ENCODE peak calls at places on chromosomes 4 and X, in four cellular contexts. P is K562, O is IMR-90, A is GM12878. S is an unnamed sample.
A peak's percentile ranks its signal among the peaks of the same experiment; 100 is the strongest.

GRCh38 chrX:134115270-134115669 is 121.7 kb upstream of the CCDC160 start:
- DNase-seq in P (no peak), O (no peak), A (no peak), S (no peak)

GRCh38 chr4:31054295-31054694 is 334.1 kb downstream of the PCDH7 start:
- DNase-seq in P (no peak), O (no peak), A (no peak), S (no peak)

GRCh38 chr4:16745009-16745408 is 153.4 kb downstream of the LDB2 start:
- DNase-seq in P (no peak), O (peak; percentile 89), A (no peak), S (no peak)

GRCh38 chr4:162791321-162791720 is 375.4 kb downstream of the NAF1 start:
- DNase-seq in P (no peak), O (no peak), A (no peak), S (no peak)

GRCh38 chr4:53987761-53988171 is 76.6 kb downstream of the CHIC2 start:
- DNase-seq in P (no peak), O (peak; percentile 81), A (no peak), S (no peak)

GRCh38 chrX:49209434-49210251 is 9.7 kb upstream of the SYP start:
- DNase-seq in P (peak; percentile 48), O (no peak), A (no peak), S (no peak)

GRCh38 chr4:94419549-94419948 is 32.2 kb upstream of the PDLIM5 start:
- DNase-seq in P (no peak), O (no peak), A (no peak), S (no peak)

GRCh38 chr4:82645868-82646267 is 84.1 kb upstream of the TMEM150C start:
- DNase-seq in P (no peak), O (no peak), A (no peak), S (no peak)

GRCh38 chrX:27964432-27964831 is 16.8 kb downstream of the DCAF8L1 start:
- DNase-seq in P (no peak), O (no peak), A (no peak), S (no peak)

GRCh38 chrX:7515681-7516413 is 327.1 kb upstream of the VCX start:
- DNase-seq in P (no peak), O (no peak), A (no peak), S (no peak)

GRCh38 chr4:29734785-29735184 is 985.4 kb upstream of the PCDH7 start:
- DNase-seq in P (no peak), O (no peak), A (no peak), S (no peak)

GRCh38 chrX:72467171-72467570 is 105.5 kb downstream of the HDAC8 start:
- DNase-seq in P (no peak), O (no peak), A (no peak), S (no peak)

GRCh38 chr4:22485751-22486150 is 30.1 kb downstream of the ADGRA3 start:
- DNase-seq in P (no peak), O (peak; percentile 76), A (no peak), S (no peak)

GRCh38 chrX:39302838-39303237 is 501.6 kb downstream of the MID1IP1 start:
- DNase-seq in P (no peak), O (no peak), A (no peak), S (no peak)

DNA sequence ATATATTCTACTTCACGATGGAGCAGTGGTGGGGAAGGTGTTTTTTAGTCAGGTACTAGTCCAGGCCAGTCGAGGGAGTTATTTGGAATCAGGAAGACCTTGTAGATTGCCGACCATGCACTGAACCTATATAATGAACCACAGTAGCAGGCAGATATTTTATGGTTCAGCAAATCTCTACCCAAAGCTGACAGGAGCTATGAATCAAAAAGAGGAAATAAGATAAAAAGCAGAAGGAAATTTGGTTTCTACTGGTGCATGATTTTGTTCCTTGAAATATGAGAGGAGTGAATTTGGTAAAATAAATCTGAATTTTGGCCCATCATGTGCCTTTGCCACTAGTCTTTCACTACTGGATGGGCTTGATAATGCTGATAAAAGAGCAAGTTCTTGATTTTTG is 924.3 kb upstream of the DIAPH2 start:
- DNase-seq in P (no peak), O (no peak), A (no peak), S (no peak)
- TF ChIP-seq CHD1 in P (no peak), O (no peak), A (no peak), S (no peak)

GRCh38 chr4:165966833-165967232 is 93.8 kb downstream of the TLL1 start:
- DNase-seq in P (no peak), O (no peak), A (no peak), S (no peak)
- TF ChIP-seq CHD1 in P (no peak), O (no peak), A (no peak), S (no peak)

GRCh38 chr4:39609454-39609911 is 29.2 kb downstream of the SMIM14 start:
- DNase-seq in P (no peak), O (no peak), A (peak; percentile 96), S (no peak)
- TF ChIP-seq CHD1 in P (no peak), O (no peak), A (no peak), S (no peak)

GRCh38 chr4:181643466-181643865 is 599.7 kb upstream of the TENM3 start:
- DNase-seq in P (no peak), O (peak; percentile 9), A (no peak), S (no peak)

GRCh38 chr4:181645489-181645888 is 597.7 kb upstream of the TENM3 start:
- DNase-seq in P (no peak), O (no peak), A (no peak), S (no peak)

GRCh38 chr4:181650033-181650825 is 593.0 kb upstream of the TENM3 start:
- DNase-seq in P (no peak), O (no peak), A (no peak), S (no peak)

GRCh38 chr4:181647396-181648107 is 595.6 kb upstream of the TENM3 start:
- DNase-seq in P (no peak), O (peak; percentile 51), A (no peak), S (no peak)

DNA sequence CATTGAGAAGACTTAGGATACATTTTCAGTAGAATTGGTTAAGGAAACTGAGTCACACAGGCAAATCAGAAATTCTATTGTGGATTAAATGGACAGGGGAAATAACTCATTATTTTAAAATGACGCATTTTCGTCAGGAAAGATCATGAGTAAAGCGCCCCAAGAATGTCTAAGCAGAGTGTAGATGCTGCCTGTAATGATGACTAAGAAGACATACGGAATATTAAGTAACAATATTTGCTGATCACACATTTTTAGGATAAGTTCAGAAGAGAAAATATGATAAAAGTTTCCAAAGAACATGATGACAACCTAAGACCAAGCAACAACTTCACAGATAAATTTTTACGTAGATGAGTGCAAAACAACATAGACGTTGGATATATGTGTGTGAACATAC is 596.3 kb upstream of the TENM3 start:
- DNase-seq in P (no peak), O (peak; percentile 63), A (no peak), S (no peak)
- TF ChIP-seq CHD1 in P (no peak), O (no peak), A (no peak), S (no peak)

GRCh38 chr4:87270144-87270543 is 49.7 kb upstream of the KLHL8 start:
- DNase-seq in P (peak; percentile 16), O (peak; percentile 52), A (no peak), S (no peak)

GRCh38 chr4:87266986-87267385 is 46.6 kb upstream of the KLHL8 start:
- DNase-seq in P (no peak), O (no peak), A (no peak), S (no peak)

GRCh38 chr4:87270825-87271224 is 50.4 kb upstream of the KLHL8 start:
- DNase-seq in P (no peak), O (no peak), A (no peak), S (peak; percentile 55)

GRCh38 chr4:87262886-87263285 is 42.5 kb upstream of the KLHL8 start:
- DNase-seq in P (no peak), O (no peak), A (no peak), S (no peak)

DNA sequence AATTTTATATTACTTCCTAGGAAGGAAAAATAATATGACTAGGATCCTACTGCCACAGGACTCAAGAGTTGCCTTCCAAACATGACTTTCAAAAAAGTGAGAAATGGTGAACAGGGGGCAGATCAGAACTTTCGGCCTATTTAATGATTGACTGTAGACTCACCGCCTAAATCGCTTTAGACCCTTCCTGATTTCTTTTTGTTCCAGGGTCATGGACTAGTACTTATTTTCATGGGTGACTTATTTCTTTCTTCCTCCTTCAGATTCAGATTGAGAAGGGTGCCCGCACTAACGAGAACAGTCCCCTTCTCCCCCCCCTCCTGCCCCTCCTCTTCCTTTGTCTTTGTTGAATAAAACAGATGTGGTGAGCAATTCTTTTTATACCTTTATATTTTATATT is 48.0 kb upstream of the KLHL8 start:
- DNase-seq in P (no peak), O (no peak), A (no peak), S (no peak)
- TF ChIP-seq CHD1 in P (no peak), O (no peak), A (no peak), S (no peak)

DNA sequence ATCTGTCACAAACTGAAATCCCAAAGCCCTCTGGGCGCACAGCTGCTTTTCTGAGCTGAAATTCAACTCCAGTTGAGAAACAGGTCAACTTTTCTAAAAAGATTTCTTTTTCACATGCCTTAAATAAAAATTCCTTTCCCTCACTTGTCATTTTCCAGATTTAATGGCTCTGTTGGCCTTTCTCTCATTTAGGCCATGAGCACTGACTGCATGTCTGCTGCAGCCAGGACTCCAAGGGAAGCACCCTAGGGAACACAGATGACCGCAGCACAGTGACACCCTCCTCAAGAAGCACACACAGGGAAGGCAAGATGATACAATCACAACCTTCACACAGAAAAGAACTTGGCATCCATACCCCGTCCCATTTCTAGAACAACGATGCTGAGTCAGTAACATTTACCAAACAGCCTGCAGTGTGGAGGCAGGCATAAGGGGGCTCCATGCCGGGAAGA is 34.2 kb downstream of the AFAP1 start:
- DNase-seq in P (no peak), O (no peak), A (no peak), S (no peak)
- TF ChIP-seq CHD1 in P (no peak), O (no peak), A (no peak), S (no peak)

DNA sequence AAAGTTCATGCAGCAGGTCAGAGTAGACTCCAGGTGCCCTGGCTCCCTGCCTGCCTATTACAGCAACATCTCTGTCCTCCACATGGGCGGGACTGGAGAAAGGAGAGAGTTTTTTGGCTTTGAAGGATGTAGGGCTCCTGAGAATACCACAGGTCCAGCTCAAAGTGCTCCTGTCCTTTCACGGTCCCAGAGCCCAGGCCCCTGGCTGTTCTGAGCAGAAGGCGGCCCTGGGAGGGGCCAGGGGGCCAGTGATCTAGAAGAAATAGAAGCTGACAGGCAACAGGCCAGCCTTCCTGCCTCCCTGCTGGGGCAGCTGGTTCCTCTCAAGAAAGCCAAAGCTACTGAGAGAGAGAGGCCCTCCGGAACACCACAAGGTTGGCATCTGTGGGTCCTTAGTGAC is 929 bp upstream of the IQSEC2 start:
- DNase-seq in P (no peak), O (no peak), A (no peak), S (no peak)
- TF ChIP-seq CHD1 in P (no peak), O (no peak), A (no peak), S (no peak)

DNA sequence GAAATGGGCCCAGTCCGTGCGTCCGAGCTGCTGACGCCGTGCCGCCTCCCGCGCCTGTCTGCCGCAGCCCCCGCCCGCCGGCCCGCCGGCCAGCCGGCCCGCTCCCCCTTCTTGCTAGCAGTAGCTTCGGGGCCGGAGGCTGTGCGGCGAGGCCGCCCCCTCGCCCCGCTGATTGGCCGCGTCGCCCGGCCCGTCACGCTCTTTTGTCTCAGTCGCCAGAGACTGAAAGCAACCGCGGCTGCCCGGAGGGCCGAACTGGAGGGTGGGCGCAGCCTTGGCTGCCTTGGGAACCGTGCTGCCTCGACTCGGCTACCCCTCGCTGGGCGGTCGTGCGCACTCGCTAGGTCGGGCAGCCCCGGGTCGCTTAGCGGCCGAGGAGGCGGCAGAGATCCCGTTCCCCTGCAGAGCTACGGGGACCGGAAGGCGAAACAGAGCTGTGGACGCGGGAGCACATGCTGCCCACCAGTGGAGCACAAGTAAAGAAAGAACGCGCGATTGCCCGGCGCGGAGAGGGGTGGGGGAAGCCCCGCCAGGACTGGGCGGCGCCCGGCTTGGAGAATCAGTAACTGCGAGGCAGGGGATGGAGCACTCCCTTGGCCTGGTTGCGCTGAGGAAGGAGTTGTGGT is at the start of gene ZCCHC18:
- DNase-seq in P (peak; percentile 31), O (peak; percentile 57), A (no peak), S (no peak)
- TF ChIP-seq CHD1 in P (no peak), O (no peak), A (no peak), S (no peak)

S was measured in H1.